ENCODE peak calls at places on chromosomes 4 and X, in six cellular contexts. One of them, this sample, is unnamed.

GRCh38 chrX:74449322-74449936 is 28.1 kb downstream of the SLC16A2 start:
- DNase-seq in heart right ventricle: no peak
- DNase-seq in astrocyte of the spinal cord: peak
- DNase-seq in psoas muscle: no peak
- DNase-seq in vagina: peak
- DNase-seq in Caco-2: no peak
- DNase-seq in this sample: no peak

GRCh38 chr4:33088713-33089112 is 2368.5 kb downstream of the PCDH7 start:
- DNase-seq in heart right ventricle: no peak
- DNase-seq in astrocyte of the spinal cord: peak
- DNase-seq in psoas muscle: no peak
- DNase-seq in vagina: no peak
- DNase-seq in Caco-2: no peak
- DNase-seq in this sample: no peak

GRCh38 chr4:76504613-76505465 is 69.8 kb downstream of the SHROOM3 start:
- DNase-seq in heart right ventricle: no peak
- DNase-seq in astrocyte of the spinal cord: peak
- DNase-seq in psoas muscle: no peak
- DNase-seq in vagina: no peak
- DNase-seq in Caco-2: no peak
- DNase-seq in this sample: no peak

GRCh38 chr4:106369456-106370060 is 980 bp upstream of the GIMD1 start:
- DNase-seq in heart right ventricle: peak
- DNase-seq in astrocyte of the spinal cord: peak
- DNase-seq in psoas muscle: no peak
- DNase-seq in vagina: no peak
- DNase-seq in Caco-2: peak
- DNase-seq in this sample: no peak

GRCh38 chr4:135050086-135050717 is 848.6 kb upstream of the PABPC4L start:
- DNase-seq in heart right ventricle: no peak
- DNase-seq in astrocyte of the spinal cord: no peak
- DNase-seq in psoas muscle: no peak
- DNase-seq in vagina: no peak
- DNase-seq in Caco-2: no peak
- DNase-seq in this sample: no peak

GRCh38 chrX:17692709-17693346 is 44.5 kb upstream of the SCML1 start:
- DNase-seq in heart right ventricle: peak
- DNase-seq in astrocyte of the spinal cord: peak
- DNase-seq in psoas muscle: peak
- DNase-seq in vagina: no peak
- DNase-seq in Caco-2: no peak
- DNase-seq in this sample: no peak

GRCh38 chrX:155767101-155767878 is 113.9 kb upstream of the VAMP7 start:
- DNase-seq in heart right ventricle: peak
- DNase-seq in astrocyte of the spinal cord: peak
- DNase-seq in psoas muscle: peak
- DNase-seq in vagina: no peak
- DNase-seq in Caco-2: peak
- DNase-seq in this sample: peak

GRCh38 chr4:87116230-87116629 is 104.2 kb downstream of the KLHL8 start:
- DNase-seq in heart right ventricle: no peak
- DNase-seq in astrocyte of the spinal cord: peak
- DNase-seq in psoas muscle: no peak
- DNase-seq in vagina: no peak
- DNase-seq in Caco-2: no peak
- DNase-seq in this sample: no peak

GRCh38 chr4:185201983-185202962 is 1.5 kb downstream of the CFAP97 start:
- DNase-seq in heart right ventricle: no peak
- DNase-seq in astrocyte of the spinal cord: no peak
- DNase-seq in psoas muscle: no peak
- DNase-seq in vagina: no peak
- DNase-seq in Caco-2: no peak
- DNase-seq in this sample: no peak

GRCh38 chr4:177855543-177856197 is 413.4 kb upstream of the AGA start:
- DNase-seq in heart right ventricle: no peak
- DNase-seq in astrocyte of the spinal cord: no peak
- DNase-seq in psoas muscle: no peak
- DNase-seq in vagina: no peak
- DNase-seq in Caco-2: no peak
- DNase-seq in this sample: no peak

GRCh38 chr4:71270901-71271300 is 67.9 kb upstream of the SLC4A4 start:
- DNase-seq in heart right ventricle: no peak
- DNase-seq in astrocyte of the spinal cord: peak
- DNase-seq in psoas muscle: no peak
- DNase-seq in vagina: no peak
- DNase-seq in Caco-2: peak
- DNase-seq in this sample: no peak

GRCh38 chr4:148270600-148270999 is 171.6 kb downstream of the NR3C2 start:
- DNase-seq in heart right ventricle: no peak
- DNase-seq in astrocyte of the spinal cord: no peak
- DNase-seq in psoas muscle: no peak
- DNase-seq in vagina: no peak
- DNase-seq in Caco-2: no peak
- DNase-seq in this sample: no peak

GRCh38 chr4:175127314-175127713 is 209.2 kb downstream of the ADAM29 start:
- DNase-seq in heart right ventricle: no peak
- DNase-seq in astrocyte of the spinal cord: peak
- DNase-seq in psoas muscle: no peak
- DNase-seq in vagina: no peak
- DNase-seq in Caco-2: no peak
- DNase-seq in this sample: no peak

GRCh38 chr4:78602334-78602733 is 50.8 kb downstream of the ANXA3 start:
- DNase-seq in heart right ventricle: peak
- DNase-seq in astrocyte of the spinal cord: no peak
- DNase-seq in psoas muscle: no peak
- DNase-seq in vagina: no peak
- DNase-seq in Caco-2: no peak
- DNase-seq in this sample: no peak

GRCh38 chr4:177853198-177853597 is 411.0 kb upstream of the AGA start:
- DNase-seq in heart right ventricle: no peak
- DNase-seq in astrocyte of the spinal cord: no peak
- DNase-seq in psoas muscle: no peak
- DNase-seq in vagina: no peak
- DNase-seq in Caco-2: no peak
- DNase-seq in this sample: no peak

GRCh38 chr4:82354788-82355187 is 19.0 kb downstream of the HNRNPD start:
- DNase-seq in heart right ventricle: no peak
- DNase-seq in astrocyte of the spinal cord: no peak
- DNase-seq in psoas muscle: no peak
- DNase-seq in vagina: no peak
- DNase-seq in Caco-2: no peak
- DNase-seq in this sample: no peak

GRCh38 chr4:18536420-18536819 is 514.9 kb upstream of the LCORL start:
- DNase-seq in heart right ventricle: no peak
- DNase-seq in astrocyte of the spinal cord: no peak
- DNase-seq in psoas muscle: no peak
- DNase-seq in vagina: no peak
- DNase-seq in Caco-2: no peak
- DNase-seq in this sample: no peak
- TF ChIP-seq CTCF in heart right ventricle: no peak
- TF ChIP-seq CTCF in astrocyte of the spinal cord: no peak
- TF ChIP-seq CTCF in psoas muscle: no peak
- TF ChIP-seq CTCF in vagina: no peak
- TF ChIP-seq CTCF in Caco-2: no peak
- TF ChIP-seq CTCF in this sample: no peak

GRCh38 chr4:133484287-133484686 is 335.2 kb downstream of the PCDH10 start:
- DNase-seq in heart right ventricle: no peak
- DNase-seq in astrocyte of the spinal cord: peak
- DNase-seq in psoas muscle: no peak
- DNase-seq in vagina: no peak
- DNase-seq in Caco-2: no peak
- DNase-seq in this sample: no peak

DNA sequence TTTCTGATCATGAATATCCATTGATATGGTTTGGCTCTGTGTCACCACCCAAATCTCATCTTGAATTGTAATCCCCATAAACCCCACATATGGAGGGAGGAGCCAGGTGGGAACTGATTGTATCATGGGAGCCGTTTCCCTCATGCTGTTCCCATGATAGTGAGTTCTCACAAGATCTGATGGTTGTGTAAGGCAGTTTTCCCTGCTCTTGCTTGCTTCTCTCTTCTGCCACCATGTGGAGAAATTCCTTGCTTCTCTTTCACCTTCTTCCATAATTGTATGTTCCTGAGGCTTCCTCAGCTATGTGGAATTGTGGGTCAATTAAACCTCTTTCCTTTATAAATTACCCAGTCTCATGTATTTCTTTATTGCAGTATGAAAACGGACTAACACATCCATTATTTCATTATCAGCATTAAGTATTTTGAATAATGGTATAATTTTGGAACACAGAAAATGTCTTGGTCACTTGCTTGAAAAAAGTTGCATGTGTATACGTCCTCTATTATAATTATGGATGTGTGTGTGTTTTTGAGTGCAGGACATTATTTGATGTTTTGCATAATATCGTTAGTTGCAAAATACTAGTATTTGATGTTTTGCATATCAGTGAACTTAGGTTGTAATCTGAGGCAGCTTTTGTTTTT is 334.6 kb downstream of the PCDH10 start:
- DNase-seq in heart right ventricle: no peak
- DNase-seq in astrocyte of the spinal cord: peak
- DNase-seq in psoas muscle: no peak
- DNase-seq in vagina: no peak
- DNase-seq in Caco-2: peak
- DNase-seq in this sample: no peak
- TF ChIP-seq CTCF in heart right ventricle: peak
- TF ChIP-seq CTCF in astrocyte of the spinal cord: peak
- TF ChIP-seq CTCF in psoas muscle: no peak
- TF ChIP-seq CTCF in vagina: no peak
- TF ChIP-seq CTCF in Caco-2: peak
- TF ChIP-seq CTCF in this sample: peak

GRCh38 chr4:116183241-116183640 is 902.1 kb downstream of the TRAM1L1 start:
- DNase-seq in heart right ventricle: no peak
- DNase-seq in astrocyte of the spinal cord: no peak
- DNase-seq in psoas muscle: no peak
- DNase-seq in vagina: no peak
- DNase-seq in Caco-2: no peak
- DNase-seq in this sample: no peak

GRCh38 chr4:116180056-116180690 is 905.2 kb downstream of the TRAM1L1 start:
- DNase-seq in heart right ventricle: no peak
- DNase-seq in astrocyte of the spinal cord: peak
- DNase-seq in psoas muscle: no peak
- DNase-seq in vagina: no peak
- DNase-seq in Caco-2: no peak
- DNase-seq in this sample: no peak
- TF ChIP-seq CTCF in heart right ventricle: peak
- TF ChIP-seq CTCF in astrocyte of the spinal cord: peak
- TF ChIP-seq CTCF in psoas muscle: peak
- TF ChIP-seq CTCF in vagina: no peak
- TF ChIP-seq CTCF in Caco-2: peak
- TF ChIP-seq CTCF in this sample: peak

DNA sequence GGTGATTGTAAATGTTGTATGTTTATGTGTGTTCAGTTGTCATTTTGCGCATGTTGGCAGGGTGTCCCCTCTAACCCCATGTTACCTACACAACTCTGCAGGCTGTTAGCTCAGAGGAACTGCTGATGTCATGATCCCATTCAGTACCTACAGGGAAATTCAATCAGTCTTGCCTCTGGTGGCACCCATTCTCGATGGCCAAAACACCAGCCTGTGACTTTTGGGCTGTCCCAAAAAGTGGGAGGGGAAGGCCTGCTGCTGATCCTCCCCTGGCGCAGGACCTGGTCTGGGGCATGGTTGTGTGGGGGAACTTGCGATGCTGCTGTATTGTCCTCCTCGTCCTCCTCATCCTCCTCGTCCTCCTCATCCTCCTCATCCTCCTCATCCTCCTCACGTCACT is 174.5 kb downstream of the DCLK2 start:
- DNase-seq in heart right ventricle: no peak
- DNase-seq in astrocyte of the spinal cord: no peak
- DNase-seq in psoas muscle: no peak
- DNase-seq in vagina: no peak
- DNase-seq in Caco-2: no peak
- DNase-seq in this sample: no peak
- TF ChIP-seq CTCF in heart right ventricle: no peak
- TF ChIP-seq CTCF in astrocyte of the spinal cord: no peak
- TF ChIP-seq CTCF in psoas muscle: no peak
- TF ChIP-seq CTCF in vagina: no peak
- TF ChIP-seq CTCF in Caco-2: no peak
- TF ChIP-seq CTCF in this sample: no peak

GRCh38 chr4:183658362-183659028 is 490 bp downstream of the RWDD4 start:
- DNase-seq in heart right ventricle: no peak
- DNase-seq in astrocyte of the spinal cord: peak
- DNase-seq in psoas muscle: peak
- DNase-seq in vagina: no peak
- DNase-seq in Caco-2: no peak
- DNase-seq in this sample: peak
- TF ChIP-seq CTCF in heart right ventricle: no peak
- TF ChIP-seq CTCF in astrocyte of the spinal cord: no peak
- TF ChIP-seq CTCF in psoas muscle: no peak
- TF ChIP-seq CTCF in vagina: no peak
- TF ChIP-seq CTCF in Caco-2: no peak
- TF ChIP-seq CTCF in this sample: no peak

DNA sequence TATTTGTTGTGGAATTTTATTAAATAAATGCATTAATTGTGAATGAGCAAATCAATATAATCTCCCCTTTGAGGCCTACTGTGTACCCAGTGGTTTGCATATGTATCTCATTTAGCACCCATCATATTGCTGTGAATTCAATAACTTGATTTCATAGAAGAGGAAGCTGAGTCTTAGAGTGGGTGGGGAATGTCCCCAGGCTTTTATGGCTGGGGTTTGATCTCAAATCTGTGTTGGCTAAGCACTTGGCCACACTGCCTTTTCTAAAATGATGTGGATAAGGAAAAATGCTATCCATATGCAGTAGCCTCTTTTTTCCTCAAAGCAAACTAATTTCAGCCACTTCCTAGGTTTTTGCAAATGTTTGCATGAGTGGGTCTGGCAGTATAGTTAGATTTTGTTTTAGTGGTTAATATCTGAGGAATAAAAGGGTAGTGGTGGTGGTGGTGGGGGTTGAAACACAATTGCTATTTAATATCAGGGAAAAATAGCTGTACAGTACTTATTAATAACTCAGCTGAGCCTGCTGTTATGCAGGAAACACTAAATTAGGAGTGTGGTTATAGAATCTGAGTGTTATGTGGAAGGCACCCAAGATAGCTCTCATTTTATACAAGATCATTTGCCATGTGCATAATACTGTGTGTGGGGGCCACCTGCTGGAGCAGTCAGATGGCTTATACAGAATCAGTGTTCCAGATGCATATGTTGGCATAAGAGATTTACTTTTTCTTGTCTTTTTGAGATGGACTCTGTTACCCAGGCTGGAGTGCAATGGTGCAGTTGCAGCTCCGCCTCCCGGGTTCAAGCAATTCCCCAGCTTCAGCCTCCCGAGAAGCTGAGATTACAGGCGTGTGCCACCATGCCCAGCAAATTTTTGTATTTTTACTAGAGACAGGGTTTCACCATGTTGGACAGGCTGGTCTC is 108.0 kb downstream of the TMEM131L start:
- DNase-seq in heart right ventricle: peak
- DNase-seq in astrocyte of the spinal cord: peak
- DNase-seq in psoas muscle: peak
- DNase-seq in vagina: no peak
- DNase-seq in Caco-2: peak
- DNase-seq in this sample: peak
- TF ChIP-seq CTCF in heart right ventricle: peak
- TF ChIP-seq CTCF in astrocyte of the spinal cord: peak
- TF ChIP-seq CTCF in psoas muscle: peak
- TF ChIP-seq CTCF in vagina: peak
- TF ChIP-seq CTCF in Caco-2: peak
- TF ChIP-seq CTCF in this sample: peak

GRCh38 chr4:18593297-18594002 is 571.9 kb upstream of the LCORL start:
- DNase-seq in heart right ventricle: peak
- DNase-seq in astrocyte of the spinal cord: peak
- DNase-seq in psoas muscle: no peak
- DNase-seq in vagina: no peak
- DNase-seq in Caco-2: peak
- DNase-seq in this sample: no peak
- TF ChIP-seq CTCF in heart right ventricle: peak
- TF ChIP-seq CTCF in astrocyte of the spinal cord: peak
- TF ChIP-seq CTCF in psoas muscle: peak
- TF ChIP-seq CTCF in vagina: peak
- TF ChIP-seq CTCF in Caco-2: peak
- TF ChIP-seq CTCF in this sample: peak

This sample was measured in left ventricle myocardium inferior.